ENCODE peak calls at places on chromosomes 13 and 19, in five cellular contexts. One of them, this sample, is unnamed.

GRCh38 chr19:2325261-2326046 is 2.9 kb downstream of the LSM7 start:
- DNase-seq in HepG2: no peak
- DNase-seq in HCT116: no peak
- DNase-seq in SK-N-SH: no peak
- DNase-seq in K562: no peak
- DNase-seq in this sample: no peak

GRCh38 chr13:112880976-112881540 is 88.0 kb upstream of the MCF2L start:
- DNase-seq in HepG2: no peak
- DNase-seq in HCT116: no peak
- DNase-seq in SK-N-SH: no peak
- DNase-seq in K562: no peak
- DNase-seq in this sample: no peak

GRCh38 chr13:88526186-88526852 is 855.1 kb downstream of the SLITRK5 start:
- DNase-seq in HepG2: no peak
- DNase-seq in HCT116: no peak
- DNase-seq in SK-N-SH: no peak
- DNase-seq in K562: no peak
- DNase-seq in this sample: no peak

GRCh38 chr13:51006067-51006800 is 96.6 kb downstream of the RNASEH2B start:
- DNase-seq in HepG2: peak; percentile 23
- DNase-seq in HCT116: no peak
- DNase-seq in SK-N-SH: no peak
- DNase-seq in K562: no peak
- DNase-seq in this sample: no peak

GRCh38 chr13:35881360-35881759 is 249.8 kb downstream of the DCLK1 start:
- DNase-seq in HepG2: no peak
- DNase-seq in HCT116: no peak
- DNase-seq in SK-N-SH: no peak
- DNase-seq in K562: no peak
- DNase-seq in this sample: no peak

GRCh38 chr13:23500858-23501257 is 67.4 kb upstream of the SACS start:
- DNase-seq in HepG2: no peak
- DNase-seq in HCT116: no peak
- DNase-seq in SK-N-SH: no peak
- DNase-seq in K562: no peak
- DNase-seq in this sample: no peak

GRCh38 chr13:67119481-67119883 is 110.7 kb downstream of the PCDH9 start:
- DNase-seq in HepG2: no peak
- DNase-seq in HCT116: peak; percentile 8
- DNase-seq in SK-N-SH: no peak
- DNase-seq in K562: no peak
- DNase-seq in this sample: peak; percentile 2

GRCh38 chr19:17538684-17539287 is 16.7 kb upstream of the COLGALT1 start:
- DNase-seq in HepG2: no peak
- DNase-seq in HCT116: no peak
- DNase-seq in SK-N-SH: no peak
- DNase-seq in K562: no peak
- DNase-seq in this sample: no peak

GRCh38 chr13:108897955-108898354 is 268.5 kb downstream of the MYO16 start:
- DNase-seq in HepG2: no peak
- DNase-seq in HCT116: no peak
- DNase-seq in SK-N-SH: no peak
- DNase-seq in K562: no peak
- DNase-seq in this sample: no peak

GRCh38 chr13:32790731-32791130 is 204.5 kb downstream of the PDS5B start:
- DNase-seq in HepG2: peak; percentile 5
- DNase-seq in HCT116: no peak
- DNase-seq in SK-N-SH: no peak
- DNase-seq in K562: peak; percentile 7
- DNase-seq in this sample: no peak

GRCh38 chr19:1068111-1069001 is 1.4 kb downstream of the ARHGAP45 start:
- DNase-seq in HepG2: no peak
- DNase-seq in HCT116: no peak
- DNase-seq in SK-N-SH: no peak
- DNase-seq in K562: no peak
- DNase-seq in this sample: no peak

GRCh38 chr19:5718579-5719273 is 1.2 kb downstream of the LONP1 start:
- DNase-seq in HepG2: peak; percentile 27
- DNase-seq in HCT116: peak; percentile 50
- DNase-seq in SK-N-SH: no peak
- DNase-seq in K562: peak; percentile 69
- DNase-seq in this sample: peak; percentile 43

GRCh38 chr19:4288091-4288777 is 9.2 kb downstream of the SHD start:
- DNase-seq in HepG2: no peak
- DNase-seq in HCT116: peak; percentile 51
- DNase-seq in SK-N-SH: no peak
- DNase-seq in K562: peak; percentile 66
- DNase-seq in this sample: no peak

GRCh38 chr13:57250472-57250871 is 83.5 kb downstream of the PRR20E start:
- DNase-seq in HepG2: no peak
- DNase-seq in HCT116: no peak
- DNase-seq in SK-N-SH: no peak
- DNase-seq in K562: no peak
- DNase-seq in this sample: no peak

GRCh38 chr13:99434258-99434788 is 66.9 kb upstream of the TM9SF2 start:
- DNase-seq in HepG2: peak; percentile 17
- DNase-seq in HCT116: no peak
- DNase-seq in SK-N-SH: no peak
- DNase-seq in K562: peak; percentile 69
- DNase-seq in this sample: no peak

GRCh38 chr13:46211521-46212351 is at the start of gene LRRC63:
- DNase-seq in HepG2: no peak
- DNase-seq in HCT116: no peak
- DNase-seq in SK-N-SH: peak; percentile 91
- DNase-seq in K562: peak; percentile 81
- DNase-seq in this sample: no peak

GRCh38 chr13:28530729-28531194 is 35.8 kb upstream of the FLT1 start:
- DNase-seq in HepG2: no peak
- DNase-seq in HCT116: no peak
- DNase-seq in SK-N-SH: no peak
- DNase-seq in K562: no peak
- DNase-seq in this sample: no peak

GRCh38 chr19:2695288-2695866 is 7.1 kb downstream of the GNG7 start:
- DNase-seq in HepG2: no peak
- DNase-seq in HCT116: no peak
- DNase-seq in SK-N-SH: no peak
- DNase-seq in K562: no peak
- DNase-seq in this sample: no peak

GRCh38 chr13:91135376-91135775 is 212.1 kb upstream of the MIR17HG start:
- DNase-seq in HepG2: no peak
- DNase-seq in HCT116: no peak
- DNase-seq in SK-N-SH: no peak
- DNase-seq in K562: no peak
- DNase-seq in this sample: no peak

GRCh38 chr19:17259118-17259780 is 5.3 kb downstream of the USHBP1 start:
- DNase-seq in HepG2: no peak
- DNase-seq in HCT116: no peak
- DNase-seq in SK-N-SH: no peak
- DNase-seq in K562: no peak
- DNase-seq in this sample: no peak

GRCh38 chr19:30854207-30854606 is 482.0 kb downstream of the ZNF536 start:
- DNase-seq in HepG2: no peak
- DNase-seq in HCT116: no peak
- DNase-seq in SK-N-SH: no peak
- DNase-seq in K562: no peak
- DNase-seq in this sample: no peak

GRCh38 chr19:30853036-30853435 is 480.9 kb downstream of the ZNF536 start:
- DNase-seq in HepG2: no peak
- DNase-seq in HCT116: no peak
- DNase-seq in SK-N-SH: no peak
- DNase-seq in K562: no peak
- DNase-seq in this sample: no peak

GRCh38 chr19:30848626-30849322 is 476.6 kb downstream of the ZNF536 start:
- DNase-seq in HepG2: no peak
- DNase-seq in HCT116: no peak
- DNase-seq in SK-N-SH: no peak
- DNase-seq in K562: no peak
- DNase-seq in this sample: no peak

GRCh38 chr19:30852168-30852567 is 480.0 kb downstream of the ZNF536 start:
- DNase-seq in HepG2: no peak
- DNase-seq in HCT116: no peak
- DNase-seq in SK-N-SH: no peak
- DNase-seq in K562: no peak
- DNase-seq in this sample: no peak

DNA sequence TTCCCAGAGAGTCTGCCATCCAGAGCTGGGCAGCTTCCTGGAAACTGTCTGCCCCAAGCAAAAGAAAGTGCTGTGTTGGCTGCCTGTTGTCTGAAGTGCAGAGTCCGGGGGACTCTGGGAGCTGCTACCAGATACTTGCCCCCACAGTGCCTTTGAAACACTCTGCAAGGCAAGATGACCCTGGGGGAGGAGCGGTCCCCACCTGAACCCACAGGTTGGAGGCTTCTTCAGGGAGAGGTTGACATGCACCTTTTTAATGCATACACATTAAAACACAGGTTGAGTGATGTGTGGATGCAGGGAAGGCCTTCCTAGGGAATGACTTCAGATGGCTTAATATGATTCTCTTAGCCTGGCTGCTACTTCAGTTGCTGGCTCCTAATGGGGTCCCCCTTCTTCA is 479.5 kb downstream of the ZNF536 start:
- DNase-seq in HepG2: no peak
- DNase-seq in HCT116: no peak
- DNase-seq in SK-N-SH: no peak
- DNase-seq in K562: no peak
- DNase-seq in this sample: no peak
- TF ChIP-seq REST in HepG2: no peak
- TF ChIP-seq REST in HCT116: no peak
- TF ChIP-seq REST in SK-N-SH: no peak
- TF ChIP-seq REST in K562: no peak
- TF ChIP-seq REST in this sample: no peak

GRCh38 chr19:48363810-48364563 is at the start of the genes SYNGR4 and TMEM143:
- DNase-seq in HepG2: peak; percentile 99
- DNase-seq in HCT116: peak; percentile 99
- DNase-seq in SK-N-SH: peak; percentile 97
- DNase-seq in K562: peak; percentile 99
- DNase-seq in this sample: peak; percentile 90

GRCh38 chr19:48364564-48365363 is 597 bp downstream of the SYNGR4 start:
- DNase-seq in HepG2: no peak
- DNase-seq in HCT116: no peak
- DNase-seq in SK-N-SH: no peak
- DNase-seq in K562: no peak
- DNase-seq in this sample: no peak

GRCh38 chr19:48361912-48362311 is 1.8 kb downstream of the TMEM143 start:
- DNase-seq in HepG2: no peak
- DNase-seq in HCT116: no peak
- DNase-seq in SK-N-SH: no peak
- DNase-seq in K562: no peak
- DNase-seq in this sample: no peak

GRCh38 chr19:48362716-48363499 is 832 bp downstream of the TMEM143 start:
- DNase-seq in HepG2: peak; percentile 94
- DNase-seq in HCT116: peak; percentile 92
- DNase-seq in SK-N-SH: peak; percentile 88
- DNase-seq in K562: peak; percentile 89
- DNase-seq in this sample: no peak

DNA sequence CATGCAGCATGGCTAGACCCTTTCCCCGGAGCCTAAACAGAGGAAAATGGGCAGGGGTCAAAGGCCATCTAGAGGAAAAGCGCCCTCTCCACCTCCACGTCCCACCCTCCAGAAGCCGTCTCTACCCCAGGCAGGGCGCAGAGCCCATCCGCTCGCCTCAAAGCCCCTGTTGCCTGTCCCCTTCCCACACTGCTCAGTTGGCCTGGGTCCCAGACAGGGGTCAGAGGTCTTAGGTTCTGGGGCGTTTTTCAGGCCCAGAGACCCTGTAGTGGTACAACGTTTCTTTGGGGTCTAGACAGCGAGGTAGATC is 285 bp downstream of the TMEM143 start:
- DNase-seq in HepG2: no peak
- DNase-seq in HCT116: no peak
- DNase-seq in SK-N-SH: no peak
- DNase-seq in K562: peak; percentile 23
- DNase-seq in this sample: no peak
- TF ChIP-seq SIN3A in HepG2: no peak
- TF ChIP-seq SIN3A in HCT116: no peak
- TF ChIP-seq SIN3A in SK-N-SH: no peak
- TF ChIP-seq SIN3A in K562: no peak
- TF ChIP-seq SIN3A in this sample: no peak

DNA sequence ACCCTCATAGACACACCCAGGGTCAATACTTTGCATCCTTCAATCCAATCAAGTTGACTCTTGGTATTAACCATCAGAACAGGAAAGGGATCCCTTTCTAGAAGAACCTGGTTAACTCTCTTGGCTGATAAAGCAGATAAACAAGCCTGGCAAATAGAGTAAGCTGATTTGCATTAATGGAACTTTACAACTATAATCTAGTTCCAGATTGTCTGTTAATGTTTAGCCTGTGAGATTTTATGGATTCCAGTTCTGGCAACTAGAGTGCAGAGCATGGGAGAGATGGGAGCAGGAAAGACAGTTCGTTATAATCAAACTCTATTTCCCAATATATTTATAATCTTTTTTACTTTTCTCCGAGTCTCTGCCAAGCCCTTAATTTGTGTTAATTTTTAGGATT is 272.6 kb upstream of the KLHL1 start:
- DNase-seq in HepG2: no peak
- DNase-seq in HCT116: no peak
- DNase-seq in SK-N-SH: no peak
- DNase-seq in K562: no peak
- DNase-seq in this sample: no peak
- TF ChIP-seq POLR2AphosphoS5 in HepG2: no peak
- TF ChIP-seq POLR2AphosphoS5 in HCT116: no peak
- TF ChIP-seq POLR2AphosphoS5 in SK-N-SH: no peak
- TF ChIP-seq POLR2AphosphoS5 in K562: no peak
- TF ChIP-seq POLR2AphosphoS5 in this sample: no peak

GRCh38 chr13:21219044-21219381 is 42.6 kb downstream of the MRPL57 start:
- DNase-seq in HepG2: no peak
- DNase-seq in HCT116: no peak
- DNase-seq in SK-N-SH: no peak
- DNase-seq in K562: no peak
- DNase-seq in this sample: no peak

GRCh38 chr13:21221268-21221667 is 44.8 kb downstream of the MRPL57 start:
- DNase-seq in HepG2: no peak
- DNase-seq in HCT116: no peak
- DNase-seq in SK-N-SH: no peak
- DNase-seq in K562: no peak
- DNase-seq in this sample: no peak

GRCh38 chr13:21216332-21216731 is 39.9 kb downstream of the MRPL57 start:
- DNase-seq in HepG2: no peak
- DNase-seq in HCT116: no peak
- DNase-seq in SK-N-SH: no peak
- DNase-seq in K562: no peak
- DNase-seq in this sample: no peak

DNA sequence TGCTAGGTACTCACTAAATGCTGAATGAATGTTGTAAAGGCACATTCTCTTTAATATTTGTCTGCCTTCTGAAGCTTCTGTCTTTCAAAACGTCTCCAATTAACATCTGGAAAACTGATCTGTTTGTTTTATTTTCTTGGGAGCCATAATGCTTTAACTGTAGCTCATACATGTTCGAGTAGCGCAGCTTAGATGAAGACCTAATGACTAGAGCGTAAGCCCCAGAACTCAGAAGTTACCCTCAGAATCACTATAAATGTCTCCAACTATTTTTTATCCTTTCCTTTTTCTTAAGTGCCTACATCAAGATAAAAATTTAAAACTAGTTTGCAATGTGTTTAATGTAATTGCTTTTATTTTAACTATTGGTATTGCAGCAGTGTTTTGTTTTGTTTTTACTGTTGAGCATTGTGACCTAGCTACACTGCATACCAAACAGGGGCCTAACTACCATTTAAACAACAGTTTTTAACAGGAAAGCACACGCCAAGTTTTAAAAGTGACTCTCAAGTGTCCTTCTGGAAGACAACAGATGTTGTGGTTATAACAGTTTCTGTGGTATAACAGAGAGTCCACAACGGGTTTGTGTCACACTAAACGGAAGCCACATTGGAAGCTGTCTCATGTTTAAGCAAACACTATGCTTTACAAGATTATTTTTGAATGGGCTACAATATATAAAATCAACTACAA is 42.0 kb downstream of the MRPL57 start:
- DNase-seq in HepG2: no peak
- DNase-seq in HCT116: no peak
- DNase-seq in SK-N-SH: no peak
- DNase-seq in K562: no peak
- DNase-seq in this sample: no peak
- TF ChIP-seq REST in HepG2: no peak
- TF ChIP-seq REST in HCT116: no peak
- TF ChIP-seq REST in SK-N-SH: no peak
- TF ChIP-seq REST in K562: no peak
- TF ChIP-seq REST in this sample: no peak